ENCODE peak calls at places on chromosomes 6 and 20, in nine cellular contexts. J is T-cell; G is NCI-H187 treated with DMSO at 0.1 percent for 48 hours; L is NCI-H1092 treated with DMSO at 0.1 percent for 48 hours; P is GM12865; W is IMR-90; I is stimulated activated CD4-positive, alpha-beta T cell treated with anti-CD3 and anti-CD28 coated beads, Interleukin-12 subunit alpha, Interleukin-12 subunit beta, amount 100 ng/mL, for 4 hours; Z is activated naive CD8-positive, alpha-beta T cell treated with anti-CD3 and anti-CD28 coated beads, Interleukin-2, amount 50 U/mL, for 24 hours; Y is T follicular helper cell. T is an unnamed sample.

GRCh38 chr6:169233181-169233580 is 20.5 kb downstream of the THBS2 start:
- DNase-seq in W (no peak), L (no peak), J (no peak), Z (no peak), Y (no peak), I (no peak), G (no peak), P (no peak), T (no peak)

GRCh38 chr6:124400600-124400999 is 561.6 kb upstream of the RNF217 start:
- DNase-seq in W (no peak), J (no peak), G (no peak), Z (no peak), P (no peak), I (no peak), L (peak), Y (no peak), T (no peak)

GRCh38 chr6:110048221-110048875 is 70.2 kb downstream of the GPR6 start:
- DNase-seq in P (no peak), W (no peak), L (no peak), Y (no peak), Z (no peak), G (no peak), J (no peak), I (no peak), T (no peak)

GRCh38 chr6:44538131-44538835 is 150.8 kb downstream of the CDC5L start:
- DNase-seq in Z (no peak), P (no peak), Y (no peak), J (no peak), I (no peak), G (no peak), L (no peak), W (no peak), T (no peak)

GRCh38 chr20:23637282-23638221 is at the start of gene CST3:
- DNase-seq in Y (no peak), Z (peak), J (no peak), G (peak), W (peak), I (no peak), P (peak), L (peak), T (peak)

GRCh38 chr6:32074996-32075532 is 34.1 kb downstream of the TNXB start:
- DNase-seq in Z (no peak), W (peak), L (no peak), P (no peak), Y (no peak), G (no peak), J (no peak), I (no peak), T (no peak)

GRCh38 chr6:47403801-47404200 is 73.8 kb upstream of the CD2AP start:
- DNase-seq in Z (no peak), P (no peak), J (no peak), Y (no peak), L (no peak), G (no peak), W (no peak), I (no peak), T (no peak)

GRCh38 chr6:28212510-28213212 is 12.4 kb upstream of the ZSCAN9 start:
- DNase-seq in P (peak), L (peak), J (no peak), Z (peak), I (peak), W (peak), G (no peak), Y (no peak), T (peak)

GRCh38 chr20:47784599-47785320 is 521 bp downstream of the SULF2 start:
- DNase-seq in J (no peak), L (peak), Z (no peak), I (no peak), Y (no peak), P (peak), W (peak), G (no peak), T (peak)

GRCh38 chr6:141956046-141956761 is 176.5 kb upstream of the GJE1 start:
- DNase-seq in L (no peak), G (no peak), Z (no peak), I (no peak), W (peak), Y (no peak), J (no peak), P (no peak), T (no peak)

GRCh38 chr6:24536466-24536865 is 41.7 kb downstream of the ALDH5A1 start:
- DNase-seq in J (no peak), I (no peak), L (no peak), W (no peak), P (no peak), G (no peak), Y (no peak), Z (no peak), T (no peak)

GRCh38 chr6:111057074-111057752 is 30.1 kb upstream of the SLC16A10 start:
- DNase-seq in G (no peak), I (no peak), J (no peak), W (peak), P (peak), L (peak), Y (no peak), Z (peak), T (peak)

GRCh38 chr6:156687875-156688549 is 89.2 kb upstream of the ARID1B start:
- DNase-seq in P (peak), I (peak), W (peak), Z (peak), G (no peak), Y (no peak), J (no peak), L (peak), T (peak)

GRCh38 chr6:158642097-158642601 is 2.4 kb downstream of the DYNLT1 start:
- DNase-seq in Z (no peak), I (no peak), W (peak), L (no peak), P (no peak), G (no peak), Y (no peak), J (no peak), T (peak)

GRCh38 chr6:157258878-157259277 is 64.4 kb downstream of the TMEM242 start:
- DNase-seq in G (no peak), Y (no peak), I (no peak), J (no peak), W (no peak), L (no peak), P (no peak), Z (no peak), T (no peak)

GRCh38 chr6:130575971-130576370 is 210.2 kb downstream of the TMEM200A start:
- DNase-seq in W (no peak), Z (peak), L (no peak), Y (peak), J (peak), P (peak), I (no peak), G (no peak), T (no peak)

GRCh38 chr6:13331516-13332348 is 3.4 kb upstream of the TBC1D7 start:
- DNase-seq in W (peak), Y (no peak), G (no peak), I (no peak), P (peak), L (peak), Z (no peak), J (no peak), T (peak)

GRCh38 chr20:19427480-19427879 is 215.0 kb downstream of the SLC24A3 start:
- DNase-seq in W (no peak), Y (no peak), G (no peak), I (no peak), L (no peak), Z (no peak), P (no peak), J (no peak), T (no peak)

GRCh38 chr6:24257282-24257681 is 100.6 kb downstream of the DCDC2 start:
- DNase-seq in P (no peak), Z (no peak), J (no peak), G (peak), L (no peak), Y (no peak), W (no peak), I (no peak), T (no peak)

GRCh38 chr20:1242530-1242929 is 16.7 kb downstream of the RAD21L1 start:
- DNase-seq in G (no peak), J (no peak), P (no peak), Z (no peak), W (peak), I (no peak), L (no peak), Y (no peak), T (peak)

GRCh38 chr6:7909323-7910276 is 988 bp downstream of the TXNDC5 start:
- DNase-seq in J (no peak), I (peak), L (no peak), G (no peak), W (peak), Z (peak), P (peak), Y (no peak), T (no peak)

GRCh38 chr20:4434681-4435080 is 287.0 kb upstream of the PRND start:
- DNase-seq in P (no peak), I (no peak), Y (no peak), W (peak), Z (no peak), G (no peak), J (no peak), L (no peak), T (no peak)

GRCh38 chr20:35490736-35491181 is 35.4 kb downstream of the CEP250 start:
- DNase-seq in J (peak), W (no peak), Z (peak), I (peak), L (no peak), G (no peak), Y (peak), P (peak), T (no peak)

GRCh38 chr6:155273438-155273837 is 9.6 kb downstream of the CLDN20 start:
- DNase-seq in G (no peak), P (no peak), W (peak), L (no peak), Z (no peak), I (no peak), Y (no peak), J (no peak), T (peak)

GRCh38 chr20:63968928-63969760 is 586 bp downstream of the ZNF512B start:
- DNase-seq in P (no peak), Z (no peak), I (peak), G (no peak), W (no peak), Y (no peak), J (no peak), L (peak), T (no peak)

GRCh38 chr6:147132889-147133288 is 71.3 kb upstream of the STXBP5 start:
- DNase-seq in Y (no peak), G (no peak), L (no peak), P (no peak), J (no peak), W (peak), I (no peak), Z (no peak), T (peak)

GRCh38 chr6:13526718-13527668 is 39.6 kb upstream of the GFOD1 start:
- DNase-seq in G (no peak), Z (peak), P (peak), Y (no peak), J (peak), W (no peak), L (peak), I (no peak), T (peak)

GRCh38 chr20:37259031-37259430 is 2.6 kb downstream of the GHRH start:
- DNase-seq in I (no peak), L (no peak), Z (no peak), P (no peak), Y (no peak), J (no peak), W (no peak), G (no peak), T (no peak)

GRCh38 chr20:21490105-21490504 is 23.8 kb downstream of the NKX2-2 start:
- DNase-seq in Z (no peak), P (no peak), Y (no peak), J (no peak), L (no peak), W (peak), G (no peak), I (no peak), T (no peak)

GRCh38 chr6:53139841-53140413 is 8.7 kb downstream of the GCM1 start:
- DNase-seq in P (no peak), G (no peak), Y (no peak), J (no peak), L (no peak), Z (no peak), I (no peak), W (no peak), T (no peak)

GRCh38 chr6:73418081-73418741 is 23.6 kb downstream of the DDX43 start:
- DNase-seq in W (peak), Y (no peak), I (no peak), J (no peak), G (no peak), Z (no peak), L (no peak), P (peak), T (no peak)

GRCh38 chr20:64216036-64216435 is 39.5 kb upstream of the PCMTD2 start:
- DNase-seq in L (no peak), G (no peak), Y (no peak), Z (no peak), I (no peak), J (no peak), P (no peak), W (no peak), T (peak)

GRCh38 chr6:39085129-39085528 is 29.9 kb downstream of the SAYSD1 start:
- DNase-seq in Y (no peak), Z (no peak), J (no peak), I (no peak), L (no peak), W (no peak), P (no peak), G (no peak), T (no peak)